ENCODE peak calls at places on chromosome 18, in seven cellular contexts. K, E, O, U, V, X and R are unnamed samples.

GRCh38 chr18:9951022-9951859 is 37.4 kb downstream of the VAPA start:
- DNase-seq in K (peak; percentile 63), E (peak; percentile 79), O (no peak), U (peak; percentile 83), V (peak; percentile 29), X (peak; percentile 78), R (peak; percentile 22)

GRCh38 chr18:63773616-63774015 is 1.6 kb upstream of the SERPINB7 start:
- DNase-seq in K (no peak), E (no peak), O (no peak), U (no peak), V (no peak), X (no peak), R (no peak)

GRCh38 chr18:52152036-52152435 is 188.0 kb upstream of the DCC start:
- DNase-seq in K (no peak), E (no peak), O (no peak), U (no peak), V (peak; percentile 84), X (no peak), R (no peak)

GRCh38 chr18:34740724-34741123 is 30.6 kb downstream of the DTNA start:
- DNase-seq in K (no peak), E (no peak), O (no peak), U (no peak), V (no peak), X (no peak), R (no peak)

GRCh38 chr18:48924621-48925601 is 25.9 kb downstream of the SMAD7 start:
- DNase-seq in K (no peak), E (no peak), O (no peak), U (no peak), V (no peak), X (peak; percentile 50), R (no peak)

GRCh38 chr18:11002796-11003195 is 146.6 kb downstream of the PIEZO2 start:
- DNase-seq in K (no peak), E (no peak), O (no peak), U (no peak), V (no peak), X (no peak), R (no peak)

GRCh38 chr18:59719533-59720325 is 22.5 kb upstream of the CCBE1 start:
- DNase-seq in K (no peak), E (peak; percentile 88), O (no peak), U (no peak), V (no peak), X (peak; percentile 92), R (no peak)

GRCh38 chr18:79588131-79588635 is 91.4 kb upstream of the CTDP1 start:
- DNase-seq in K (no peak), E (no peak), O (no peak), U (no peak), V (no peak), X (no peak), R (no peak)

GRCh38 chr18:11521853-11522252 is 87.5 kb upstream of the SLC35G4 start:
- DNase-seq in K (no peak), E (no peak), O (no peak), U (no peak), V (no peak), X (peak; percentile 4), R (no peak)

GRCh38 chr18:80171190-80171872 is 62.3 kb downstream of the ADNP2 start:
- DNase-seq in K (peak; percentile 69), E (peak; percentile 69), O (peak; percentile 24), U (peak; percentile 70), V (no peak), X (peak; percentile 65), R (no peak)

GRCh38 chr18:58819051-58819450 is 45.6 kb upstream of the ZNF532 start:
- DNase-seq in K (no peak), E (no peak), O (no peak), U (no peak), V (peak; percentile 86), X (no peak), R (no peak)

GRCh38 chr18:45044787-45045186 is 364.1 kb downstream of the SETBP1 start:
- DNase-seq in K (no peak), E (no peak), O (no peak), U (no peak), V (no peak), X (no peak), R (no peak)

GRCh38 chr18:45828917-45829811 is 3.7 kb downstream of the SIGLEC15 start:
- DNase-seq in K (peak; percentile 58), E (no peak), O (peak; percentile 40), U (no peak), V (no peak), X (no peak), R (peak; percentile 74)

GRCh38 chr18:48921305-48922202 is 29.2 kb downstream of the SMAD7 start:
- DNase-seq in K (peak; percentile 28), E (no peak), O (no peak), U (no peak), V (no peak), X (peak; percentile 56), R (no peak)

GRCh38 chr18:44856157-44856556 is 175.5 kb downstream of the SETBP1 start:
- DNase-seq in K (no peak), E (no peak), O (no peak), U (no peak), V (no peak), X (no peak), R (no peak)

GRCh38 chr18:51300912-51301311 is 103.4 kb upstream of the MEX3C start:
- DNase-seq in K (no peak), E (no peak), O (no peak), U (no peak), V (no peak), X (no peak), R (no peak)

GRCh38 chr18:61764381-61764780 is 128.4 kb downstream of the RNF152 start:
- DNase-seq in K (no peak), E (no peak), O (no peak), U (no peak), V (no peak), X (no peak), R (no peak)
- H2AFZ ChIP-seq in K (no peak overlapping the region), E (no peak overlapping the region), O (no peak overlapping the region), U (no peak overlapping the region), V (no peak overlapping the region), X (peak overlapping the region; percentile 70), R (no peak overlapping the region)

GRCh38 chr18:55097406-55098170 is 138.3 kb upstream of the CCDC68 start:
- DNase-seq in K (no peak), E (no peak), O (no peak), U (no peak), V (no peak), X (peak; percentile 55), R (no peak)
- H2AFZ ChIP-seq in K (no peak overlapping the region), E (no peak overlapping the region), O (no peak overlapping the region), U (peak overlapping the region; percentile 38), V (no peak overlapping the region), X (peak overlapping the region; percentile 54), R (no peak overlapping the region)

DNA sequence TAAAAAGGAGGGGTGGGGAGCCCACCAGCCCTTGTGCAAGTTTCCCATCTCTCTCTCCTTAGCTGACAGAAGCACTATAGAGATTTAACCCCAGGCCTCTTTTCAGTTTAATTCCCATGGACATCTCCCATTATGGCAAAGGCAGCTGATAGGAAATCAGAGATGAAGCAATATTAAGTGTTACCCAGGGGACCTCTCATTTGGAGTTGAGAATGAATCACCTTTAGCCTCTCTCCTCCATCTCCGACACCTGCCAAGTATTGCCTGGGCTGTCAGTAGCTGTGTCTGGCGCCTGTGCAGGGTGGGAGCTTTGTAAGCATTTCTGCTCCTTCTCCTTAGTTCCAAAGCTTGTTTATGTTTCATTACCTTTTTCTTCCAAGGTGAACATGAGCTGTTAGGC is 109.0 kb downstream of the AQP4 start:
- DNase-seq in K (no peak), E (no peak), O (no peak), U (no peak), V (no peak), X (no peak), R (no peak)
- H2AFZ ChIP-seq in K (no peak overlapping the region), E (no peak overlapping the region), O (no peak overlapping the region), U (no peak overlapping the region), V (no peak overlapping the region), X (no peak overlapping the region), R (no peak overlapping the region)

DNA sequence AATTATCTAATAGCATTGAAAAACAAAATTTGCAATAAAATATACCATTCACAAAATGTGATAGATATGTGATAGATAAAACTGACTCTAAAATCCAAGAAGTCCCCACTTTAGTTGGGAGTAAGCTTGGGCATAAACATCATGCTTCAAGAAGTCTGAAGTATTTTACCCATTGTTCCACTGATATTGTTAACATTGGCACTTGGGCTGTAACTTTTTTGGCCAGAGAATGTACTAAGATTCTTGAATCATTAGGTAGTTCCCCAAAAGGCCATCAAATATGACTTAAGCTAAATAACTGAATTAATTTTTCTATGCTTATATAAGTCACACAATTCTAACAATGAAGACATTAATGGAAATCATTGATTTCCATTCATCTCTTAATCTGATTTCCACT is 413.6 kb downstream of the CDH2 start:
- DNase-seq in K (no peak), E (no peak), O (no peak), U (no peak), V (no peak), X (no peak), R (no peak)
- H2AFZ ChIP-seq in K (no peak overlapping the region), E (no peak overlapping the region), O (no peak overlapping the region), U (no peak overlapping the region), V (no peak overlapping the region), X (no peak overlapping the region), R (no peak overlapping the region)

GRCh38 chr18:32888311-32888710 is 115.5 kb upstream of the KLHL14 start:
- DNase-seq in K (no peak), E (no peak), O (no peak), U (no peak), V (no peak), X (no peak), R (no peak)

GRCh38 chr18:32891130-32891529 is 118.3 kb upstream of the KLHL14 start:
- DNase-seq in K (no peak), E (no peak), O (no peak), U (no peak), V (peak; percentile 41), X (no peak), R (no peak)

GRCh38 chr18:32889620-32890593 is 117.1 kb upstream of the KLHL14 start:
- DNase-seq in K (peak; percentile 33), E (no peak), O (no peak), U (peak; percentile 51), V (no peak), X (no peak), R (no peak)

GRCh38 chr18:32893915-32894314 is 121.1 kb upstream of the KLHL14 start:
- DNase-seq in K (no peak), E (no peak), O (no peak), U (peak; percentile 60), V (no peak), X (peak; percentile 7), R (no peak)

GRCh38 chr18:32891797-32892196 is 119.0 kb upstream of the KLHL14 start:
- DNase-seq in K (no peak), E (no peak), O (no peak), U (no peak), V (no peak), X (no peak), R (no peak)
- H2AFZ ChIP-seq in K (no peak overlapping the region), E (no peak overlapping the region), O (no peak overlapping the region), U (no peak overlapping the region), V (no peak overlapping the region), X (no peak overlapping the region), R (no peak overlapping the region)

GRCh38 chr18:21433436-21433835 is 167.1 kb downstream of the ESCO1 start:
- DNase-seq in K (no peak), E (no peak), O (no peak), U (no peak), V (no peak), X (peak; percentile 45), R (peak; percentile 43)
- H2AFZ ChIP-seq in K (no peak overlapping the region), E (no peak overlapping the region), O (no peak overlapping the region), U (no peak overlapping the region), V (no peak overlapping the region), X (no peak overlapping the region), R (no peak overlapping the region)